ENCODE peak calls at places on chromosomes 3 and 15, in six cellular contexts. One of them, this sample, is unnamed.

GRCh38 chr15:29094711-29095110 is 174.9 kb downstream of the NSMCE3 start:
- DNase-seq in suprapubic skin: no peak
- DNase-seq in pancreas: no peak
- DNase-seq in GF-D8: no peak
- DNase-seq in NT2/D1: no peak
- DNase-seq in stimulated activated CD4-positive, alpha-beta T cell treated with anti-CD3 and anti-CD28 coated beads, TNF-alpha, amount 100 ng/mL, for 1 hour: no peak
- DNase-seq in this sample: no peak

GRCh38 chr3:172859035-172859434 is 108.5 kb downstream of the ECT2 start:
- DNase-seq in stimulated activated CD4-positive, alpha-beta T cell treated with anti-CD3 and anti-CD28 coated beads, TNF-alpha, amount 100 ng/mL, for 1 hour: no peak
- DNase-seq in GF-D8: no peak
- DNase-seq in pancreas: no peak
- DNase-seq in NT2/D1: no peak
- DNase-seq in suprapubic skin: no peak
- DNase-seq in this sample: no peak

GRCh38 chr3:43144811-43145490 is 39.1 kb upstream of the POMGNT2 start:
- DNase-seq in suprapubic skin: no peak
- DNase-seq in NT2/D1: no peak
- DNase-seq in pancreas: no peak
- DNase-seq in GF-D8: no peak
- DNase-seq in stimulated activated CD4-positive, alpha-beta T cell treated with anti-CD3 and anti-CD28 coated beads, TNF-alpha, amount 100 ng/mL, for 1 hour: no peak
- DNase-seq in this sample: no peak

GRCh38 chr3:46892285-46893145 is 15.0 kb downstream of the PTH1R start:
- DNase-seq in pancreas: peak; percentile 89
- DNase-seq in GF-D8: peak; percentile 42
- DNase-seq in suprapubic skin: peak; percentile 90
- DNase-seq in stimulated activated CD4-positive, alpha-beta T cell treated with anti-CD3 and anti-CD28 coated beads, TNF-alpha, amount 100 ng/mL, for 1 hour: no peak
- DNase-seq in NT2/D1: peak; percentile 65
- DNase-seq in this sample: peak; percentile 76

GRCh38 chr3:123422457-123422856 is 26.4 kb downstream of the ADCY5 start:
- DNase-seq in stimulated activated CD4-positive, alpha-beta T cell treated with anti-CD3 and anti-CD28 coated beads, TNF-alpha, amount 100 ng/mL, for 1 hour: no peak
- DNase-seq in GF-D8: no peak
- DNase-seq in NT2/D1: no peak
- DNase-seq in pancreas: no peak
- DNase-seq in suprapubic skin: no peak
- DNase-seq in this sample: no peak

GRCh38 chr3:150286390-150287147 is 121.5 kb upstream of the TSC22D2 start:
- DNase-seq in pancreas: peak; percentile 14
- DNase-seq in stimulated activated CD4-positive, alpha-beta T cell treated with anti-CD3 and anti-CD28 coated beads, TNF-alpha, amount 100 ng/mL, for 1 hour: no peak
- DNase-seq in NT2/D1: peak; percentile 40
- DNase-seq in GF-D8: no peak
- DNase-seq in suprapubic skin: no peak
- DNase-seq in this sample: no peak

GRCh38 chr3:40042752-40043443 is 233.5 kb downstream of the MYRIP start:
- DNase-seq in suprapubic skin: no peak
- DNase-seq in pancreas: no peak
- DNase-seq in stimulated activated CD4-positive, alpha-beta T cell treated with anti-CD3 and anti-CD28 coated beads, TNF-alpha, amount 100 ng/mL, for 1 hour: no peak
- DNase-seq in NT2/D1: no peak
- DNase-seq in GF-D8: no peak
- DNase-seq in this sample: no peak

GRCh38 chr15:96247631-96248305 is 82.7 kb upstream of the NR2F2 start:
- DNase-seq in stimulated activated CD4-positive, alpha-beta T cell treated with anti-CD3 and anti-CD28 coated beads, TNF-alpha, amount 100 ng/mL, for 1 hour: no peak
- DNase-seq in pancreas: no peak
- DNase-seq in suprapubic skin: no peak
- DNase-seq in GF-D8: no peak
- DNase-seq in NT2/D1: no peak
- DNase-seq in this sample: no peak

GRCh38 chr3:120119846-120120510 is 25.7 kb upstream of the GSK3B start:
- DNase-seq in suprapubic skin: no peak
- DNase-seq in stimulated activated CD4-positive, alpha-beta T cell treated with anti-CD3 and anti-CD28 coated beads, TNF-alpha, amount 100 ng/mL, for 1 hour: no peak
- DNase-seq in NT2/D1: no peak
- DNase-seq in pancreas: no peak
- DNase-seq in GF-D8: no peak
- DNase-seq in this sample: no peak

GRCh38 chr3:70150599-70150998 is 151.1 kb downstream of the SAMMSON start:
- DNase-seq in suprapubic skin: no peak
- DNase-seq in NT2/D1: no peak
- DNase-seq in stimulated activated CD4-positive, alpha-beta T cell treated with anti-CD3 and anti-CD28 coated beads, TNF-alpha, amount 100 ng/mL, for 1 hour: no peak
- DNase-seq in pancreas: no peak
- DNase-seq in GF-D8: no peak
- DNase-seq in this sample: no peak

GRCh38 chr3:66785191-66785909 is 212.8 kb upstream of the KBTBD8 start:
- DNase-seq in stimulated activated CD4-positive, alpha-beta T cell treated with anti-CD3 and anti-CD28 coated beads, TNF-alpha, amount 100 ng/mL, for 1 hour: no peak
- DNase-seq in suprapubic skin: no peak
- DNase-seq in NT2/D1: no peak
- DNase-seq in pancreas: no peak
- DNase-seq in GF-D8: no peak
- DNase-seq in this sample: no peak

GRCh38 chr3:52441122-52441771 is 3.7 kb downstream of the SEMA3G start:
- DNase-seq in GF-D8: no peak
- DNase-seq in NT2/D1: no peak
- DNase-seq in stimulated activated CD4-positive, alpha-beta T cell treated with anti-CD3 and anti-CD28 coated beads, TNF-alpha, amount 100 ng/mL, for 1 hour: no peak
- DNase-seq in suprapubic skin: no peak
- DNase-seq in pancreas: no peak
- DNase-seq in this sample: no peak

GRCh38 chr15:77654975-77655374 is 22.3 kb upstream of the LINGO1 start:
- DNase-seq in suprapubic skin: no peak
- DNase-seq in stimulated activated CD4-positive, alpha-beta T cell treated with anti-CD3 and anti-CD28 coated beads, TNF-alpha, amount 100 ng/mL, for 1 hour: no peak
- DNase-seq in GF-D8: no peak
- DNase-seq in pancreas: peak; percentile 12
- DNase-seq in NT2/D1: no peak
- DNase-seq in this sample: no peak

This sample was measured in heart left ventricle.